ENCODE peak calls at places on chromosomes 1 and 21, in five cellular contexts. H, A, R, U and V are unnamed samples.

GRCh38 chr1:94646151-94646643 is 104.6 kb upstream of the F3 start:
- DNase-seq in A (no peak), U (no peak), H (no peak), R (no peak), V (no peak)

GRCh38 chr1:201004154-201004553 is 19.4 kb downstream of the KIF21B start:
- DNase-seq in R (no peak), H (no peak), A (no peak), U (no peak), V (no peak)

GRCh38 chr1:42824481-42825057 is 7.4 kb upstream of the SVBP start:
- DNase-seq in R (no peak), U (no peak), A (no peak), H (no peak), V (no peak)

GRCh38 chr1:45205910-45206721 is at the start of gene ZSWIM5:
- DNase-seq in U (peak), R (peak), H (peak), A (peak), V (peak)

GRCh38 chr1:203402609-203403337 is 51.9 kb upstream of the FMOD start:
- DNase-seq in R (no peak), A (no peak), H (no peak), U (no peak), V (no peak)

GRCh38 chr21:37074195-37074510 is 1.1 kb downstream of the TTC3 start:
- DNase-seq in R (peak), H (no peak), A (no peak), U (peak), V (peak)

GRCh38 chr1:146012703-146013565 is 8.6 kb downstream of the HJV start:
- DNase-seq in R (peak), A (no peak), U (peak), H (no peak), V (peak)

GRCh38 chr1:206693592-206693991 is 8.9 kb downstream of the MAPKAPK2 start:
- DNase-seq in R (no peak), A (no peak), U (no peak), H (peak), V (peak)

GRCh38 chr1:112646225-112646624 is 26.6 kb downstream of the CAPZA1 start:
- DNase-seq in U (no peak), H (no peak), R (no peak), A (no peak), V (no peak)

GRCh38 chr1:38092256-38092655 is 45.7 kb upstream of the POU3F1 start:
- DNase-seq in H (no peak), U (no peak), R (no peak), A (no peak), V (no peak)

GRCh38 chr1:95238304-95238703 is 4.3 kb downstream of the RWDD3 start:
- DNase-seq in A (no peak), U (no peak), R (no peak), H (no peak), V (no peak)

GRCh38 chr1:113905435-113905861 is 322 bp downstream of the DCLRE1B start:
- DNase-seq in H (no peak), R (no peak), A (peak), U (no peak), V (no peak)

GRCh38 chr1:165434264-165434663 is 10.7 kb downstream of the RXRG start:
- DNase-seq in H (no peak), A (no peak), U (no peak), R (no peak), V (no peak)

GRCh38 chr1:197675475-197676324 is 99.6 kb downstream of the DENND1B start:
- DNase-seq in H (peak), U (peak), A (peak), R (no peak), V (no peak)

GRCh38 chr1:40120128-40120527 is 23.1 kb upstream of the PPT1 start:
- DNase-seq in U (no peak), R (no peak), H (no peak), A (no peak), V (no peak)

GRCh38 chr21:42527489-42528158 is 14.0 kb downstream of the SLC37A1 start:
- DNase-seq in U (no peak), R (no peak), A (no peak), H (no peak), V (peak)

GRCh38 chr1:80841261-80841660 is 959.5 kb upstream of the ADGRL2 start:
- DNase-seq in U (no peak), R (no peak), H (no peak), A (no peak), V (no peak)

GRCh38 chr1:205812271-205812877 is 624 bp downstream of the SLC41A1 start:
- DNase-seq in R (peak), H (peak), U (peak), A (peak), V (peak)

GRCh38 chr1:38730511-38731397 is 128.8 kb downstream of the RRAGC start:
- DNase-seq in U (no peak), H (no peak), A (no peak), R (no peak), V (no peak)

GRCh38 chr1:25222606-25223005 is 9.7 kb downstream of the SYF2 start:
- DNase-seq in A (no peak), H (no peak), U (no peak), R (no peak), V (no peak)

GRCh38 chr1:78617615-78618026 is 2.6 kb upstream of the IFI44L start:
- DNase-seq in H (peak), A (peak), U (peak), R (peak), V (peak)

GRCh38 chr1:229388876-229389580 is 44.9 kb downstream of the ACTA1 start:
- DNase-seq in R (no peak), H (no peak), A (no peak), U (no peak), V (no peak)

GRCh38 chr1:32761253-32761877 is 55.8 kb downstream of the YARS1 start:
- DNase-seq in A (peak), H (peak), R (peak), U (peak), V (peak)

GRCh38 chr21:35343046-35343816 is 294.1 kb upstream of the RUNX1 start:
- DNase-seq in U (no peak), H (no peak), R (no peak), A (no peak), V (no peak)

GRCh38 chr1:213564215-213564659 is 423.5 kb upstream of the PROX1 start:
- DNase-seq in R (no peak), A (peak), H (no peak), U (peak), V (peak)

GRCh38 chr1:159923203-159924024 is 1.9 kb downstream of the TAGLN2 start:
- DNase-seq in A (peak), U (peak), R (no peak), H (peak), V (peak)

GRCh38 chr1:46735708-46736324 is 16.9 kb upstream of the EFCAB14 start:
- DNase-seq in R (no peak), A (no peak), U (peak), H (no peak), V (peak)

GRCh38 chr1:53982034-53982761 is 35.8 kb downstream of the LDLRAD1 start:
- DNase-seq in A (peak), U (peak), R (peak), H (no peak), V (no peak)

GRCh38 chr1:176560681-176561080 is 97.7 kb downstream of the PAPPA2 start:
- DNase-seq in R (no peak), A (no peak), H (no peak), U (no peak), V (no peak)

GRCh38 chr1:216722841-216723240 is 388 bp downstream of the ESRRG start:
- DNase-seq in U (peak), A (no peak), R (no peak), H (no peak), V (no peak)
- H3K4me3 ChIP-seq in U (no peak), A (peak), R (peak), H (no peak), V (no peak)

GRCh38 chr1:236060286-236060685 is 4.6 kb downstream of the NID1 start:
- DNase-seq in U (no peak), R (no peak), A (no peak), H (no peak), V (no peak)

GRCh38 chr1:236063551-236063918 is 1.4 kb downstream of the NID1 start:
- DNase-seq in A (no peak), R (no peak), H (no peak), U (no peak), V (no peak)

GRCh38 chr1:236057546-236057945 is 7.3 kb downstream of the NID1 start:
- DNase-seq in U (no peak), H (no peak), R (no peak), A (no peak), V (no peak)

GRCh38 chr1:236058141-236058626 is 6.7 kb downstream of the NID1 start:
- DNase-seq in A (no peak), U (no peak), H (no peak), R (peak), V (no peak)

GRCh38 chr1:236059011-236059410 is 5.9 kb downstream of the NID1 start:
- DNase-seq in U (no peak), A (no peak), R (no peak), H (no peak), V (no peak)
- H3K27ac ChIP-seq in U (no peak), A (peak), R (peak), H (peak), V (peak)

GRCh38 chr1:41418868-41419583 is 57.8 kb downstream of the FOXO6 start:
- DNase-seq in H (peak), A (peak), R (no peak), U (peak), V (peak)
- TF ChIP-seq CTCF in H (no peak), A (no peak), R (peak), U (no peak), V (no peak)

DNA sequence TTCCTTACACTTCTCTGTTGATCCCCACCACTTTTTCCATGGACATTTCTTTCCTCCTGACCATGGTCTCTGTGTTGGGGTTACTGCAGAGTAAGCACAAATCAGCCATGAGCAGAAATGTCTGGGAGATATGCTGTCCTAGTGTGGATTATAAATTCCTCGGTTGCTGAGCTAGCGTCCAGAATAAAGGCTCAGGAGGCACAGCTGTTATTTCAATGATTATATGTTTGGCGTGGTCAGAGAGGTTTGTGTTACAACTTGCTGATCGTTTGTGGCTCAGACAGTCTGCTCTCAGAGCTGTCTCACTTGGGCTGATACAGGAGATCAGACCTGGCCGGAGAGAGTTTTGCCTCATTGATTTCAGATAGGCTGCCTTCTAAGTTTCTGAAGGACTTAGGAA is 37.5 kb upstream of the LAMC2 start:
- DNase-seq in U (no peak), R (no peak), H (no peak), A (no peak), V (no peak)
- H3K4me3 ChIP-seq in U (no peak), R (no peak), H (no peak), A (no peak), V (no peak)

GRCh38 chr1:204469304-204469703 is 25.3 kb downstream of the PIK3C2B start:
- DNase-seq in H (peak), A (no peak), R (no peak), U (no peak), V (no peak)

GRCh38 chr1:204468206-204468605 is 26.4 kb downstream of the PIK3C2B start:
- DNase-seq in R (no peak), H (peak), A (no peak), U (no peak), V (no peak)

GRCh38 chr1:204471687-204472086 is 22.9 kb downstream of the PIK3C2B start:
- DNase-seq in R (no peak), A (no peak), U (no peak), H (no peak), V (no peak)

GRCh38 chr1:204466416-204467405 is 27.9 kb downstream of the PIK3C2B start:
- DNase-seq in A (no peak), R (no peak), U (no peak), H (peak), V (no peak)

GRCh38 chr1:204468766-204469302 is 25.8 kb downstream of the PIK3C2B start:
- DNase-seq in A (no peak), H (peak), U (no peak), R (no peak), V (no peak)
- H3K27ac ChIP-seq in A (no peak), H (no peak), U (no peak), R (no peak), V (no peak)

GRCh38 chr1:117681093-117681950 is 75.5 kb downstream of the TENT5C start:
- DNase-seq in H (no peak), A (no peak), U (no peak), R (no peak), V (no peak)
- TF ChIP-seq CTCF in H (no peak), A (peak), U (no peak), R (no peak), V (no peak)

GRCh38 chr1:9794081-9794480 is 29.7 kb downstream of the CLSTN1 start:
- DNase-seq in A (no peak), U (no peak), R (no peak), H (no peak), V (no peak)
- H3K4me3 ChIP-seq in A (no peak), U (no peak), R (no peak), H (no peak), V (no peak)

GRCh38 chr1:156421939-156422601 is 53.1 kb downstream of the RHBG start:
- DNase-seq in R (no peak), H (no peak), A (no peak), U (no peak), V (no peak)
- H3K27ac ChIP-seq in R (no peak), H (no peak), A (no peak), U (no peak), V (no peak)

DNA sequence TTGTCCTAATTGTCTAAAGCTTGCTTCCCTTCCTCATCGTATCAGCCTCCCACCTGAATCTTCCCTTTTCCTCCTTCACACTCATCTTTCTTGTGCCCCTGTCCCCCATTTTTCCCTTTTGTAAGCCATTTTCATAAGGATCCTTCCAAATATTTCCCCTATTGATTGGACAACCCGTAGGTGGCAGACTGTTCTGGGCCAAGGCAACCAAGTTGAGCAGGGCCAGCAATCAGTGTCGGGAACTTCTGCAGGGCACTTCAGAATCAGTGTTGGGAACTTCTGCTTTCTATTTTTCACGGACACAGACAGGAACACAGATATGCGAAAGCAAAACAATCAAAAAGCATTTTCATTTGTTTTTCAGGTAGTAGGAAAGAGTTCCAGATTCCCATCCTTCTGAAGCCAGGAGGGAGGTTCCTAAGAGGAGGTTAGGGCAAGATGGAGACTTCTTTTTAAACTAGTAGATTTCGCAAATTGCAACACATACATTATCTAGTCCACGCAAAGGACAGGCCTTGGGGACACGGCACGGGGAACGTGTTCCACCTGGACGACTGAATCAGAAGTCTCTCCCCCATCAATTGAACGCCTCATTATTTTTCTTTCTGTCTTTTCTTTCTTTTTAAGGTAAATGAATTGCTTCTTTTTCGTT is 691 bp upstream of the MPZL1 start:
- DNase-seq in U (peak), A (peak), R (peak), H (no peak), V (peak)
- TF ChIP-seq CTCF in U (peak), A (peak), R (peak), H (no peak), V (no peak)

GRCh38 chr1:21653744-21654100 is 15.4 kb downstream of the RAP1GAP start:
- DNase-seq in R (no peak), U (no peak), H (no peak), A (no peak), V (no peak)

GRCh38 chr1:21654209-21654608 is 14.9 kb downstream of the RAP1GAP start:
- DNase-seq in U (no peak), A (no peak), R (no peak), H (no peak), V (no peak)

GRCh38 chr1:21652937-21653743 is 16.0 kb downstream of the RAP1GAP start:
- DNase-seq in R (no peak), U (no peak), H (no peak), A (no peak), V (no peak)

GRCh38 chr1:21651214-21652042 is 17.7 kb downstream of the RAP1GAP start:
- DNase-seq in U (peak), A (peak), H (no peak), R (peak), V (no peak)

GRCh38 chr1:21652101-21652936 is 16.8 kb downstream of the RAP1GAP start:
- DNase-seq in H (no peak), U (no peak), R (no peak), A (no peak), V (no peak)
- H3K4me3 ChIP-seq in H (peak), U (no peak), R (no peak), A (peak), V (peak)